ENCODE peak calls at places on chromosome 1, in six cellular contexts. One of them, this sample, is unnamed.

GRCh38 chr1:64515427-64515826 is 45.5 kb downstream of the CACHD1 start:
- DNase-seq in cardiac fibroblast: peak; percentile 85
- DNase-seq in amniotic stem cell: no peak
- DNase-seq in nephron progenitor cell: no peak
- DNase-seq in NCI-H1105: peak; percentile 40
- DNase-seq in NCI-H1092: no peak
- DNase-seq in this sample: peak; percentile 42

GRCh38 chr1:144551107-144551542 is 41.6 kb upstream of the PPIAL4F start:
- DNase-seq in cardiac fibroblast: peak; percentile 6
- DNase-seq in amniotic stem cell: no peak
- DNase-seq in nephron progenitor cell: peak; percentile 16
- DNase-seq in NCI-H1105: no peak
- DNase-seq in NCI-H1092: no peak
- DNase-seq in this sample: no peak

GRCh38 chr1:2381741-2382620 is 9.4 kb downstream of the MORN1 start:
- DNase-seq in cardiac fibroblast: peak; percentile 79
- DNase-seq in amniotic stem cell: peak; percentile 18
- DNase-seq in nephron progenitor cell: peak; percentile 91
- DNase-seq in NCI-H1105: no peak
- DNase-seq in NCI-H1092: no peak
- DNase-seq in this sample: peak; percentile 83

GRCh38 chr1:178798232-178798861 is 72.5 kb downstream of the ANGPTL1 start:
- DNase-seq in cardiac fibroblast: no peak
- DNase-seq in amniotic stem cell: no peak
- DNase-seq in nephron progenitor cell: no peak
- DNase-seq in NCI-H1105: no peak
- DNase-seq in NCI-H1092: no peak
- DNase-seq in this sample: no peak

GRCh38 chr1:203507227-203507626 is 13.3 kb downstream of the OPTC start:
- DNase-seq in cardiac fibroblast: peak; percentile 31
- DNase-seq in amniotic stem cell: no peak
- DNase-seq in nephron progenitor cell: no peak
- DNase-seq in NCI-H1105: no peak
- DNase-seq in NCI-H1092: peak; percentile 8
- DNase-seq in this sample: no peak

GRCh38 chr1:33348676-33349080 is 27.8 kb upstream of the A3GALT2 start:
- DNase-seq in cardiac fibroblast: no peak
- DNase-seq in amniotic stem cell: no peak
- DNase-seq in nephron progenitor cell: no peak
- DNase-seq in NCI-H1105: no peak
- DNase-seq in NCI-H1092: no peak
- DNase-seq in this sample: no peak

GRCh38 chr1:246987083-246987690 is 20.7 kb downstream of the ZNF695 start:
- DNase-seq in cardiac fibroblast: peak; percentile 9
- DNase-seq in amniotic stem cell: no peak
- DNase-seq in nephron progenitor cell: no peak
- DNase-seq in NCI-H1105: no peak
- DNase-seq in NCI-H1092: no peak
- DNase-seq in this sample: no peak

GRCh38 chr1:107572674-107573205 is 392.2 kb downstream of the VAV3 start:
- DNase-seq in cardiac fibroblast: peak; percentile 7
- DNase-seq in amniotic stem cell: peak; percentile 60
- DNase-seq in nephron progenitor cell: no peak
- DNase-seq in NCI-H1105: no peak
- DNase-seq in NCI-H1092: no peak
- DNase-seq in this sample: no peak

GRCh38 chr1:77051406-77051805 is 167.8 kb downstream of the PIGK start:
- DNase-seq in cardiac fibroblast: no peak
- DNase-seq in amniotic stem cell: no peak
- DNase-seq in nephron progenitor cell: no peak
- DNase-seq in NCI-H1105: no peak
- DNase-seq in NCI-H1092: no peak
- DNase-seq in this sample: no peak

GRCh38 chr1:228783415-228784045 is 48.3 kb downstream of the RHOU start:
- DNase-seq in cardiac fibroblast: no peak
- DNase-seq in amniotic stem cell: no peak
- DNase-seq in nephron progenitor cell: no peak
- DNase-seq in NCI-H1105: no peak
- DNase-seq in NCI-H1092: no peak
- DNase-seq in this sample: no peak

GRCh38 chr1:48794815-48795214 is 18.1 kb upstream of the BEND5 start:
- DNase-seq in cardiac fibroblast: no peak
- DNase-seq in amniotic stem cell: no peak
- DNase-seq in nephron progenitor cell: no peak
- DNase-seq in NCI-H1105: no peak
- DNase-seq in NCI-H1092: no peak
- DNase-seq in this sample: no peak

GRCh38 chr1:19405761-19406481 is 79.4 kb downstream of the CAPZB start:
- DNase-seq in cardiac fibroblast: no peak
- DNase-seq in amniotic stem cell: no peak
- DNase-seq in nephron progenitor cell: peak; percentile 50
- DNase-seq in NCI-H1105: peak; percentile 94
- DNase-seq in NCI-H1092: peak; percentile 99
- DNase-seq in this sample: no peak

GRCh38 chr1:36115931-36116330 is 9.1 kb downstream of the COL8A2 start:
- DNase-seq in cardiac fibroblast: peak; percentile 40
- DNase-seq in amniotic stem cell: no peak
- DNase-seq in nephron progenitor cell: no peak
- DNase-seq in NCI-H1105: no peak
- DNase-seq in NCI-H1092: no peak
- DNase-seq in this sample: no peak

GRCh38 chr1:70003509-70003908 is 201.9 kb downstream of the LRRC40 start:
- DNase-seq in cardiac fibroblast: no peak
- DNase-seq in amniotic stem cell: no peak
- DNase-seq in nephron progenitor cell: no peak
- DNase-seq in NCI-H1105: no peak
- DNase-seq in NCI-H1092: no peak
- DNase-seq in this sample: no peak

GRCh38 chr1:228866498-228866897 is 131.2 kb downstream of the RHOU start:
- DNase-seq in cardiac fibroblast: no peak
- DNase-seq in amniotic stem cell: no peak
- DNase-seq in nephron progenitor cell: no peak
- DNase-seq in NCI-H1105: no peak
- DNase-seq in NCI-H1092: no peak
- DNase-seq in this sample: no peak

GRCh38 chr1:19661721-19662228 is 2.9 kb upstream of the HTR6 start:
- DNase-seq in cardiac fibroblast: peak; percentile 73
- DNase-seq in amniotic stem cell: no peak
- DNase-seq in nephron progenitor cell: no peak
- DNase-seq in NCI-H1105: peak; percentile 18
- DNase-seq in NCI-H1092: no peak
- DNase-seq in this sample: no peak

GRCh38 chr1:26112407-26112775 is 767 bp downstream of the PDIK1L start:
- DNase-seq in cardiac fibroblast: no peak
- DNase-seq in amniotic stem cell: no peak
- DNase-seq in nephron progenitor cell: no peak
- DNase-seq in NCI-H1105: peak; percentile 51
- DNase-seq in NCI-H1092: peak; percentile 78
- DNase-seq in this sample: no peak

GRCh38 chr1:225919906-225920305 is 4.1 kb downstream of the PYCR2 start:
- DNase-seq in cardiac fibroblast: peak; percentile 71
- DNase-seq in amniotic stem cell: no peak
- DNase-seq in nephron progenitor cell: no peak
- DNase-seq in NCI-H1105: peak; percentile 54
- DNase-seq in NCI-H1092: peak; percentile 18
- DNase-seq in this sample: peak; percentile 73

GRCh38 chr1:160838876-160839275 is 23.8 kb downstream of the CD244 start:
- DNase-seq in cardiac fibroblast: no peak
- DNase-seq in amniotic stem cell: no peak
- DNase-seq in nephron progenitor cell: no peak
- DNase-seq in NCI-H1105: no peak
- DNase-seq in NCI-H1092: no peak
- DNase-seq in this sample: no peak

GRCh38 chr1:221841291-221841982 is 99.5 kb upstream of the DUSP10 start:
- DNase-seq in cardiac fibroblast: peak; percentile 70
- DNase-seq in amniotic stem cell: no peak
- DNase-seq in nephron progenitor cell: no peak
- DNase-seq in NCI-H1105: no peak
- DNase-seq in NCI-H1092: no peak
- DNase-seq in this sample: no peak

GRCh38 chr1:25100151-25100841 is 132.0 kb downstream of the SYF2 start:
- DNase-seq in cardiac fibroblast: no peak
- DNase-seq in amniotic stem cell: no peak
- DNase-seq in nephron progenitor cell: no peak
- DNase-seq in NCI-H1105: no peak
- DNase-seq in NCI-H1092: no peak
- DNase-seq in this sample: no peak

GRCh38 chr1:204782118-204782700 is 88.5 kb upstream of the NFASC start:
- DNase-seq in cardiac fibroblast: peak; percentile 44
- DNase-seq in amniotic stem cell: no peak
- DNase-seq in nephron progenitor cell: no peak
- DNase-seq in NCI-H1105: no peak
- DNase-seq in NCI-H1092: no peak
- DNase-seq in this sample: no peak

GRCh38 chr1:226632922-226633351 is 84.4 kb downstream of the STUM start:
- DNase-seq in cardiac fibroblast: no peak
- DNase-seq in amniotic stem cell: no peak
- DNase-seq in nephron progenitor cell: no peak
- DNase-seq in NCI-H1105: no peak
- DNase-seq in NCI-H1092: no peak
- DNase-seq in this sample: no peak

GRCh38 chr1:231591466-231591865 is 35.1 kb upstream of the DISC1 start:
- DNase-seq in cardiac fibroblast: no peak
- DNase-seq in amniotic stem cell: no peak
- DNase-seq in nephron progenitor cell: no peak
- DNase-seq in NCI-H1105: no peak
- DNase-seq in NCI-H1092: no peak
- DNase-seq in this sample: no peak

GRCh38 chr1:2826736-2827292 is 25.3 kb upstream of the TTC34 start:
- DNase-seq in cardiac fibroblast: no peak
- DNase-seq in amniotic stem cell: no peak
- DNase-seq in nephron progenitor cell: no peak
- DNase-seq in NCI-H1105: no peak
- DNase-seq in NCI-H1092: no peak
- DNase-seq in this sample: no peak

GRCh38 chr1:34842952-34843371 is 16.6 kb downstream of the SMIM12 start:
- DNase-seq in cardiac fibroblast: peak; percentile 14
- DNase-seq in amniotic stem cell: no peak
- DNase-seq in nephron progenitor cell: no peak
- DNase-seq in NCI-H1105: no peak
- DNase-seq in NCI-H1092: no peak
- DNase-seq in this sample: no peak

GRCh38 chr1:246794261-246795093 is 70.3 kb downstream of the SCCPDH start:
- DNase-seq in cardiac fibroblast: peak; percentile 28
- DNase-seq in amniotic stem cell: no peak
- DNase-seq in nephron progenitor cell: peak; percentile 28
- DNase-seq in NCI-H1105: no peak
- DNase-seq in NCI-H1092: no peak
- DNase-seq in this sample: no peak

GRCh38 chr1:11749203-11749689 is 12.7 kb upstream of the C1orf167 start:
- DNase-seq in cardiac fibroblast: peak; percentile 27
- DNase-seq in amniotic stem cell: no peak
- DNase-seq in nephron progenitor cell: no peak
- DNase-seq in NCI-H1105: peak; percentile 2
- DNase-seq in NCI-H1092: no peak
- DNase-seq in this sample: peak; percentile 33

GRCh38 chr1:210516092-210516491 is 187.4 kb downstream of the HHAT start:
- DNase-seq in cardiac fibroblast: no peak
- DNase-seq in amniotic stem cell: no peak
- DNase-seq in nephron progenitor cell: no peak
- DNase-seq in NCI-H1105: no peak
- DNase-seq in NCI-H1092: no peak
- DNase-seq in this sample: no peak

GRCh38 chr1:182629674-182630073 is 25.5 kb upstream of the RGS16 start:
- DNase-seq in cardiac fibroblast: no peak
- DNase-seq in amniotic stem cell: no peak
- DNase-seq in nephron progenitor cell: no peak
- DNase-seq in NCI-H1105: no peak
- DNase-seq in NCI-H1092: no peak
- DNase-seq in this sample: no peak

This sample was measured in left ventricle myocardium inferior.